ENCODE peak calls at places on chromosomes 4 and X, in ten cellular contexts. One of them, this sample, is unnamed.

GRCh38 chr4:108849611-108850406 is 87.0 kb upstream of the ETNPPL start:
- DNase-seq in WTC11: no peak
- DNase-seq in heart right ventricle: no peak
- DNase-seq in endothelial cell: no peak
- DNase-seq in lung: no peak
- DNase-seq in psoas muscle: no peak
- DNase-seq in PC-3: peak
- DNase-seq in AG10803: peak
- DNase-seq in Calu3: no peak
- DNase-seq in astrocyte of the cerebellum: peak
- DNase-seq in this sample: no peak

GRCh38 chr4:4394644-4395043 is 7.7 kb downstream of the NSG1 start:
- DNase-seq in WTC11: no peak
- DNase-seq in heart right ventricle: no peak
- DNase-seq in endothelial cell: no peak
- DNase-seq in lung: no peak
- DNase-seq in psoas muscle: no peak
- DNase-seq in PC-3: peak
- DNase-seq in AG10803: no peak
- DNase-seq in Calu3: no peak
- DNase-seq in astrocyte of the cerebellum: no peak
- DNase-seq in this sample: no peak

GRCh38 chr4:113278324-113278934 is 229.0 kb downstream of the ANK2 start:
- DNase-seq in WTC11: peak
- DNase-seq in heart right ventricle: peak
- DNase-seq in endothelial cell: peak
- DNase-seq in lung: peak
- DNase-seq in psoas muscle: peak
- DNase-seq in PC-3: peak
- DNase-seq in AG10803: peak
- DNase-seq in Calu3: peak
- DNase-seq in astrocyte of the cerebellum: peak
- DNase-seq in this sample: peak

GRCh38 chr4:67909910-67910905 is 26.4 kb upstream of the TMPRSS11D start:
- DNase-seq in WTC11: no peak
- DNase-seq in heart right ventricle: no peak
- DNase-seq in endothelial cell: no peak
- DNase-seq in lung: no peak
- DNase-seq in psoas muscle: no peak
- DNase-seq in PC-3: peak
- DNase-seq in AG10803: peak
- DNase-seq in Calu3: no peak
- DNase-seq in astrocyte of the cerebellum: no peak
- DNase-seq in this sample: no peak

GRCh38 chr4:133775881-133776280 is 425.7 kb downstream of the PABPC4L start:
- DNase-seq in WTC11: no peak
- DNase-seq in heart right ventricle: no peak
- DNase-seq in endothelial cell: no peak
- DNase-seq in lung: no peak
- DNase-seq in psoas muscle: no peak
- DNase-seq in PC-3: peak
- DNase-seq in AG10803: no peak
- DNase-seq in Calu3: no peak
- DNase-seq in astrocyte of the cerebellum: no peak
- DNase-seq in this sample: no peak

GRCh38 chrX:153999359-154000037 is 20.2 kb downstream of the IRAK1 start:
- DNase-seq in WTC11: no peak
- DNase-seq in heart right ventricle: no peak
- DNase-seq in endothelial cell: no peak
- DNase-seq in lung: no peak
- DNase-seq in psoas muscle: peak
- DNase-seq in PC-3: peak
- DNase-seq in AG10803: no peak
- DNase-seq in Calu3: no peak
- DNase-seq in astrocyte of the cerebellum: no peak
- DNase-seq in this sample: no peak

GRCh38 chr4:42655248-42655647 is 1.7 kb downstream of the ATP8A1 start:
- DNase-seq in WTC11: no peak
- DNase-seq in heart right ventricle: no peak
- DNase-seq in endothelial cell: no peak
- DNase-seq in lung: no peak
- DNase-seq in psoas muscle: no peak
- DNase-seq in PC-3: no peak
- DNase-seq in AG10803: no peak
- DNase-seq in Calu3: no peak
- DNase-seq in astrocyte of the cerebellum: no peak
- DNase-seq in this sample: peak

GRCh38 chr4:4260185-4260751 is 12.2 kb upstream of the TMEM128 start:
- DNase-seq in WTC11: no peak
- DNase-seq in heart right ventricle: no peak
- DNase-seq in endothelial cell: no peak
- DNase-seq in lung: no peak
- DNase-seq in psoas muscle: no peak
- DNase-seq in PC-3: peak
- DNase-seq in AG10803: peak
- DNase-seq in Calu3: no peak
- DNase-seq in astrocyte of the cerebellum: peak
- DNase-seq in this sample: peak

GRCh38 chr4:176298664-176299063 is 21.1 kb upstream of the SPCS3 start:
- DNase-seq in WTC11: no peak
- DNase-seq in heart right ventricle: no peak
- DNase-seq in endothelial cell: no peak
- DNase-seq in lung: no peak
- DNase-seq in psoas muscle: no peak
- DNase-seq in PC-3: no peak
- DNase-seq in AG10803: no peak
- DNase-seq in Calu3: no peak
- DNase-seq in astrocyte of the cerebellum: no peak
- DNase-seq in this sample: no peak

GRCh38 chr4:76637704-76638361 is 202.8 kb downstream of the SHROOM3 start:
- DNase-seq in WTC11: no peak
- DNase-seq in heart right ventricle: no peak
- DNase-seq in endothelial cell: no peak
- DNase-seq in lung: no peak
- DNase-seq in psoas muscle: no peak
- DNase-seq in PC-3: peak
- DNase-seq in AG10803: peak
- DNase-seq in Calu3: no peak
- DNase-seq in astrocyte of the cerebellum: no peak
- DNase-seq in this sample: no peak

GRCh38 chrX:69109706-69110635 is 55.3 kb downstream of the PJA1 start:
- DNase-seq in WTC11: no peak
- DNase-seq in heart right ventricle: no peak
- DNase-seq in endothelial cell: no peak
- DNase-seq in lung: no peak
- DNase-seq in psoas muscle: no peak
- DNase-seq in PC-3: peak
- DNase-seq in AG10803: peak
- DNase-seq in Calu3: no peak
- DNase-seq in astrocyte of the cerebellum: no peak
- DNase-seq in this sample: no peak

GRCh38 chrX:47316276-47317025 is 53.9 kb upstream of the ZNF157 start:
- DNase-seq in WTC11: peak
- DNase-seq in heart right ventricle: peak
- DNase-seq in endothelial cell: peak
- DNase-seq in lung: no peak
- DNase-seq in psoas muscle: no peak
- DNase-seq in PC-3: no peak
- DNase-seq in AG10803: no peak
- DNase-seq in Calu3: no peak
- DNase-seq in astrocyte of the cerebellum: no peak
- DNase-seq in this sample: no peak

GRCh38 chr4:118918388-118918787 is 29.7 kb downstream of the SYNPO2 start:
- DNase-seq in WTC11: no peak
- DNase-seq in heart right ventricle: no peak
- DNase-seq in endothelial cell: no peak
- DNase-seq in lung: no peak
- DNase-seq in psoas muscle: no peak
- DNase-seq in PC-3: peak
- DNase-seq in AG10803: peak
- DNase-seq in Calu3: no peak
- DNase-seq in astrocyte of the cerebellum: peak
- DNase-seq in this sample: no peak

GRCh38 chr4:5372198-5372597 is 320.9 kb downstream of the STK32B start:
- DNase-seq in WTC11: no peak
- DNase-seq in heart right ventricle: no peak
- DNase-seq in endothelial cell: no peak
- DNase-seq in lung: no peak
- DNase-seq in psoas muscle: no peak
- DNase-seq in PC-3: no peak
- DNase-seq in AG10803: no peak
- DNase-seq in Calu3: no peak
- DNase-seq in astrocyte of the cerebellum: no peak
- DNase-seq in this sample: no peak

DNA sequence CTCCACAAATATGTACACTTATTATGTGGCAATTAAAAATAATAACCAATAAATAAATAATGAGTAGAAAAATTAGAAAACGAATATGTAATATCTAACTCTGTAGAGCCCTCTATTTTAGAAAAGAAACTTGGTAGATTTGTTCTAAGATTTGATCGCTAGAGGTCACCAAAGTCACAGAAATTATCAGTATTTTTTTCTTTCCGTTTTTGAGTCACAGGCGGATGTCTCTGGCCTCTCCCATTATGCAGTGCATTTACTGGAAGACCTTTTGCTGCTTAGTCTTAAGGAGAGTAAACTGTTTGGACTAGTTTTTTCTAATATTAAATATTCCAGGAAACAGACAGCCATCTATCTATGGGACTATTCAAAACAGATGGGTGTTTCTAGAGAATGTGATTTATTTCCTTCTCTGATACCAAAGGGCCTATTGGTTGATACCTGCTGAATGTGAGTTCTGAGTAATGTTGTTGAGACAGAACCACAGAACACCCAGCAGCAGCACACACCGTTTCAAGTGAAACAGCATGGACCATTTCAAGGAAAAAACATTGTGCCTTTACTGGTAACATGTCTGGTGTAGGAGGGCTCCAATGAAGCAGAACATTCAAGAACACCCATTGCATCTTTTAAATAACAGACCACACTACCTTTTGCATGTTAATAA is 34.0 kb upstream of the GYPA start:
- DNase-seq in WTC11: no peak
- DNase-seq in heart right ventricle: no peak
- DNase-seq in endothelial cell: peak
- DNase-seq in lung: no peak
- DNase-seq in psoas muscle: no peak
- DNase-seq in PC-3: peak
- DNase-seq in AG10803: peak
- DNase-seq in Calu3: peak
- DNase-seq in astrocyte of the cerebellum: peak
- DNase-seq in this sample: peak
- TF ChIP-seq CTCF in WTC11: no peak
- TF ChIP-seq CTCF in heart right ventricle: peak
- TF ChIP-seq CTCF in endothelial cell: peak
- TF ChIP-seq CTCF in lung: peak
- TF ChIP-seq CTCF in psoas muscle: peak
- TF ChIP-seq CTCF in PC-3: peak
- TF ChIP-seq CTCF in AG10803: peak
- TF ChIP-seq CTCF in Calu3: no peak
- TF ChIP-seq CTCF in astrocyte of the cerebellum: no peak
- TF ChIP-seq CTCF in this sample: no peak

DNA sequence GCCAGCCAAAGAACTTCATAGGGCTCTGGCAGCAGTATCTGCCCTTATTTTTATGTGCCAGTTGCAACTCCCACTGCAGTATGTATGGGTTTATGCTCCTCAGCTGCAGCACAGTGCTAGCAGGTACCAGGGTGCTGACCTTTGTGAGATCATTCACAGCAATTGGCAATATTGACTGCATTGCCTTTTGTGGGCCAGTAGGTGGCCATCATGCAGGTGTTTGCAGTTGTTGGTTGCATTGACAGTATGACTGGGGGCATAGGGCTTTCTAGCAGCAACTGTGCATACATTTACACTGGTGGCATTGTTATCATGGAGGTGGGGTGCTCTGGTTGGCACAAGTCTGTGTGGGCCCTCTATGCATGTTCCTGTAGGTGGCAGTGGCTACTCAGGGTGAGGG is 42.5 kb downstream of the FAAH2 start:
- DNase-seq in WTC11: no peak
- DNase-seq in heart right ventricle: no peak
- DNase-seq in endothelial cell: no peak
- DNase-seq in lung: no peak
- DNase-seq in psoas muscle: no peak
- DNase-seq in PC-3: peak
- DNase-seq in AG10803: no peak
- DNase-seq in Calu3: no peak
- DNase-seq in astrocyte of the cerebellum: no peak
- DNase-seq in this sample: no peak
- TF ChIP-seq CTCF in WTC11: peak
- TF ChIP-seq CTCF in heart right ventricle: no peak
- TF ChIP-seq CTCF in endothelial cell: peak
- TF ChIP-seq CTCF in lung: no peak
- TF ChIP-seq CTCF in psoas muscle: no peak
- TF ChIP-seq CTCF in PC-3: peak
- TF ChIP-seq CTCF in AG10803: no peak
- TF ChIP-seq CTCF in Calu3: no peak
- TF ChIP-seq CTCF in astrocyte of the cerebellum: no peak
- TF ChIP-seq CTCF in this sample: no peak

GRCh38 chrX:12494400-12495138 is 296.6 kb upstream of the PRPS2 start:
- DNase-seq in WTC11: no peak
- DNase-seq in heart right ventricle: peak
- DNase-seq in endothelial cell: no peak
- DNase-seq in lung: no peak
- DNase-seq in psoas muscle: no peak
- DNase-seq in PC-3: no peak
- DNase-seq in AG10803: no peak
- DNase-seq in Calu3: no peak
- DNase-seq in astrocyte of the cerebellum: no peak
- DNase-seq in this sample: no peak
- TF ChIP-seq CTCF in WTC11: no peak
- TF ChIP-seq CTCF in heart right ventricle: no peak
- TF ChIP-seq CTCF in endothelial cell: no peak
- TF ChIP-seq CTCF in lung: no peak
- TF ChIP-seq CTCF in psoas muscle: no peak
- TF ChIP-seq CTCF in PC-3: no peak
- TF ChIP-seq CTCF in AG10803: no peak
- TF ChIP-seq CTCF in Calu3: no peak
- TF ChIP-seq CTCF in astrocyte of the cerebellum: no peak
- TF ChIP-seq CTCF in this sample: no peak

DNA sequence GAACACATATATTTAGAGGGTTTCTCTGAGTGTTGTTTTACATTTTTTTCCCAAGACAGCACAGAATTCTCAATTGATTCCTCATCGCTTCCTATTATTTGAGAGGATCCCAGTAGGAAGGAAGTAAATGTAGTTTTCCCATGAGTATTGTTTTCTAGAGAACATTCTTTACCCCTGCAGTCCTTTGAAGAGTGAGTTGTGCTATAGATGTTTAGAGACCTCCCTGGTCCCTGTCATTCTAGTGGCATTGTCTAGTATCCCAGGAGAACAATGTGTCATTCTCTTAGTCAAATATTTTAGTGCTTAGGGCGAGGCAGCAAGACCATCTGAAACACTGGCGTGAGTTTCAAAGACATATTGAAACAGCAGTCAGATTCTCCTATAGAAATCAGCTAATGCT is 32.5 kb downstream of the SORBS2 start:
- DNase-seq in WTC11: no peak
- DNase-seq in heart right ventricle: no peak
- DNase-seq in endothelial cell: no peak
- DNase-seq in lung: no peak
- DNase-seq in psoas muscle: no peak
- DNase-seq in PC-3: peak
- DNase-seq in AG10803: peak
- DNase-seq in Calu3: no peak
- DNase-seq in astrocyte of the cerebellum: no peak
- DNase-seq in this sample: no peak
- TF ChIP-seq CTCF in WTC11: no peak
- TF ChIP-seq CTCF in heart right ventricle: no peak
- TF ChIP-seq CTCF in endothelial cell: no peak
- TF ChIP-seq CTCF in lung: no peak
- TF ChIP-seq CTCF in psoas muscle: no peak
- TF ChIP-seq CTCF in PC-3: no peak
- TF ChIP-seq CTCF in AG10803: no peak
- TF ChIP-seq CTCF in Calu3: no peak
- TF ChIP-seq CTCF in astrocyte of the cerebellum: no peak
- TF ChIP-seq CTCF in this sample: no peak